ENCODE peak calls at places on chromosomes 2 and 18, in nine cellular contexts. One of them, this sample, is unnamed.

GRCh38 chr2:240809276-240809675 is 10.7 kb downstream of the KIF1A start:
- DNase-seq in neural progenitor cell: no peak
- DNase-seq in naive thymus-derived CD4-positive, alpha-beta T cell: no peak
- DNase-seq in CD8-positive, alpha-beta T cell: no peak
- DNase-seq in brain microvascular endothelial cell: no peak
- DNase-seq in colonic mucosa: no peak
- DNase-seq in A549: no peak
- DNase-seq in pancreas: peak
- DNase-seq in K562: no peak
- DNase-seq in this sample: no peak

GRCh38 chr2:152811916-152812315 is 93.5 kb downstream of the ARL6IP6 start:
- DNase-seq in neural progenitor cell: no peak
- DNase-seq in naive thymus-derived CD4-positive, alpha-beta T cell: no peak
- DNase-seq in CD8-positive, alpha-beta T cell: no peak
- DNase-seq in brain microvascular endothelial cell: no peak
- DNase-seq in colonic mucosa: no peak
- DNase-seq in A549: no peak
- DNase-seq in pancreas: no peak
- DNase-seq in K562: no peak
- DNase-seq in this sample: peak

GRCh38 chr18:12403601-12404506 is 3.9 kb upstream of the PRELID3A start:
- DNase-seq in neural progenitor cell: no peak
- DNase-seq in naive thymus-derived CD4-positive, alpha-beta T cell: no peak
- DNase-seq in CD8-positive, alpha-beta T cell: no peak
- DNase-seq in brain microvascular endothelial cell: peak
- DNase-seq in colonic mucosa: no peak
- DNase-seq in A549: peak
- DNase-seq in pancreas: no peak
- DNase-seq in K562: peak
- DNase-seq in this sample: no peak

GRCh38 chr2:106890611-106891010 is 4.6 kb upstream of the ST6GAL2 start:
- DNase-seq in neural progenitor cell: no peak
- DNase-seq in naive thymus-derived CD4-positive, alpha-beta T cell: no peak
- DNase-seq in CD8-positive, alpha-beta T cell: no peak
- DNase-seq in brain microvascular endothelial cell: no peak
- DNase-seq in colonic mucosa: no peak
- DNase-seq in A549: no peak
- DNase-seq in pancreas: no peak
- DNase-seq in K562: no peak
- DNase-seq in this sample: no peak

GRCh38 chr2:8234757-8235374 is 447.0 kb upstream of the ID2 start:
- DNase-seq in neural progenitor cell: no peak
- DNase-seq in naive thymus-derived CD4-positive, alpha-beta T cell: no peak
- DNase-seq in CD8-positive, alpha-beta T cell: no peak
- DNase-seq in brain microvascular endothelial cell: no peak
- DNase-seq in colonic mucosa: no peak
- DNase-seq in A549: no peak
- DNase-seq in pancreas: no peak
- DNase-seq in K562: no peak
- DNase-seq in this sample: peak

GRCh38 chr2:127659408-127660290 is 13.7 kb downstream of the GPR17 start:
- DNase-seq in neural progenitor cell: no peak
- DNase-seq in naive thymus-derived CD4-positive, alpha-beta T cell: no peak
- DNase-seq in CD8-positive, alpha-beta T cell: no peak
- DNase-seq in brain microvascular endothelial cell: no peak
- DNase-seq in colonic mucosa: no peak
- DNase-seq in A549: no peak
- DNase-seq in pancreas: no peak
- DNase-seq in K562: no peak
- DNase-seq in this sample: peak

GRCh38 chr2:9287400-9288059 is 80.9 kb downstream of the ASAP2 start:
- DNase-seq in neural progenitor cell: no peak
- DNase-seq in naive thymus-derived CD4-positive, alpha-beta T cell: no peak
- DNase-seq in CD8-positive, alpha-beta T cell: no peak
- DNase-seq in brain microvascular endothelial cell: peak
- DNase-seq in colonic mucosa: no peak
- DNase-seq in A549: peak
- DNase-seq in pancreas: no peak
- DNase-seq in K562: no peak
- DNase-seq in this sample: no peak

GRCh38 chr2:179068991-179069643 is 19.2 kb upstream of the CCDC141 start:
- DNase-seq in neural progenitor cell: no peak
- DNase-seq in naive thymus-derived CD4-positive, alpha-beta T cell: no peak
- DNase-seq in CD8-positive, alpha-beta T cell: no peak
- DNase-seq in brain microvascular endothelial cell: no peak
- DNase-seq in colonic mucosa: no peak
- DNase-seq in A549: no peak
- DNase-seq in pancreas: no peak
- DNase-seq in K562: no peak
- DNase-seq in this sample: no peak

GRCh38 chr2:61705625-61706024 is 148.2 kb downstream of the FAM161A start:
- DNase-seq in neural progenitor cell: no peak
- DNase-seq in naive thymus-derived CD4-positive, alpha-beta T cell: no peak
- DNase-seq in CD8-positive, alpha-beta T cell: no peak
- DNase-seq in brain microvascular endothelial cell: no peak
- DNase-seq in colonic mucosa: no peak
- DNase-seq in A549: no peak
- DNase-seq in pancreas: no peak
- DNase-seq in K562: no peak
- DNase-seq in this sample: no peak

GRCh38 chr2:100900156-100900795 is 80.3 kb downstream of the NPAS2 start:
- DNase-seq in neural progenitor cell: no peak
- DNase-seq in naive thymus-derived CD4-positive, alpha-beta T cell: no peak
- DNase-seq in CD8-positive, alpha-beta T cell: no peak
- DNase-seq in brain microvascular endothelial cell: no peak
- DNase-seq in colonic mucosa: no peak
- DNase-seq in A549: no peak
- DNase-seq in pancreas: no peak
- DNase-seq in K562: no peak
- DNase-seq in this sample: no peak

GRCh38 chr2:222052934-222053367 is 245.8 kb downstream of the PAX3 start:
- DNase-seq in neural progenitor cell: peak
- DNase-seq in naive thymus-derived CD4-positive, alpha-beta T cell: no peak
- DNase-seq in CD8-positive, alpha-beta T cell: no peak
- DNase-seq in brain microvascular endothelial cell: no peak
- DNase-seq in colonic mucosa: peak
- DNase-seq in A549: no peak
- DNase-seq in pancreas: no peak
- DNase-seq in K562: no peak
- DNase-seq in this sample: no peak

GRCh38 chr2:179605341-179605740 is 256.1 kb downstream of the ZNF385B start:
- DNase-seq in neural progenitor cell: no peak
- DNase-seq in naive thymus-derived CD4-positive, alpha-beta T cell: no peak
- DNase-seq in CD8-positive, alpha-beta T cell: no peak
- DNase-seq in brain microvascular endothelial cell: no peak
- DNase-seq in colonic mucosa: no peak
- DNase-seq in A549: no peak
- DNase-seq in pancreas: no peak
- DNase-seq in K562: no peak
- DNase-seq in this sample: no peak

GRCh38 chr18:11975721-11976120 is 5.6 kb upstream of the IMPA2 start:
- DNase-seq in neural progenitor cell: no peak
- DNase-seq in naive thymus-derived CD4-positive, alpha-beta T cell: no peak
- DNase-seq in CD8-positive, alpha-beta T cell: no peak
- DNase-seq in brain microvascular endothelial cell: no peak
- DNase-seq in colonic mucosa: no peak
- DNase-seq in A549: no peak
- DNase-seq in pancreas: no peak
- DNase-seq in K562: no peak
- DNase-seq in this sample: no peak

GRCh38 chr18:35040988-35041751 is at the start of gene MAPRE2:
- DNase-seq in neural progenitor cell: peak
- DNase-seq in naive thymus-derived CD4-positive, alpha-beta T cell: peak
- DNase-seq in CD8-positive, alpha-beta T cell: peak
- DNase-seq in brain microvascular endothelial cell: peak
- DNase-seq in colonic mucosa: peak
- DNase-seq in A549: peak
- DNase-seq in pancreas: peak
- DNase-seq in K562: peak
- DNase-seq in this sample: peak

GRCh38 chr18:35042389-35043066 is 1.3 kb downstream of the MAPRE2 start:
- DNase-seq in neural progenitor cell: no peak
- DNase-seq in naive thymus-derived CD4-positive, alpha-beta T cell: no peak
- DNase-seq in CD8-positive, alpha-beta T cell: no peak
- DNase-seq in brain microvascular endothelial cell: no peak
- DNase-seq in colonic mucosa: no peak
- DNase-seq in A549: no peak
- DNase-seq in pancreas: no peak
- DNase-seq in K562: peak
- DNase-seq in this sample: peak

GRCh38 chr18:35041752-35042379 is 653 bp downstream of the MAPRE2 start:
- DNase-seq in neural progenitor cell: peak
- DNase-seq in naive thymus-derived CD4-positive, alpha-beta T cell: no peak
- DNase-seq in CD8-positive, alpha-beta T cell: no peak
- DNase-seq in brain microvascular endothelial cell: no peak
- DNase-seq in colonic mucosa: peak
- DNase-seq in A549: no peak
- DNase-seq in pancreas: no peak
- DNase-seq in K562: no peak
- DNase-seq in this sample: peak

GRCh38 chr18:35045121-35045520 is 3.9 kb downstream of the MAPRE2 start:
- DNase-seq in neural progenitor cell: no peak
- DNase-seq in naive thymus-derived CD4-positive, alpha-beta T cell: no peak
- DNase-seq in CD8-positive, alpha-beta T cell: no peak
- DNase-seq in brain microvascular endothelial cell: no peak
- DNase-seq in colonic mucosa: no peak
- DNase-seq in A549: no peak
- DNase-seq in pancreas: no peak
- DNase-seq in K562: no peak
- DNase-seq in this sample: no peak

GRCh38 chr18:35043207-35043606 is 2.0 kb downstream of the MAPRE2 start:
- DNase-seq in neural progenitor cell: no peak
- DNase-seq in naive thymus-derived CD4-positive, alpha-beta T cell: no peak
- DNase-seq in CD8-positive, alpha-beta T cell: no peak
- DNase-seq in brain microvascular endothelial cell: no peak
- DNase-seq in colonic mucosa: no peak
- DNase-seq in A549: no peak
- DNase-seq in pancreas: no peak
- DNase-seq in K562: no peak
- DNase-seq in this sample: no peak
- H3K4me3 ChIP-seq in neural progenitor cell: peak
- H3K4me3 ChIP-seq in naive thymus-derived CD4-positive, alpha-beta T cell: peak
- H3K4me3 ChIP-seq in CD8-positive, alpha-beta T cell: peak
- H3K4me3 ChIP-seq in brain microvascular endothelial cell: no peak
- H3K4me3 ChIP-seq in colonic mucosa: peak
- H3K4me3 ChIP-seq in A549: no peak
- H3K4me3 ChIP-seq in pancreas: no peak
- H3K4me3 ChIP-seq in K562: peak
- H3K4me3 ChIP-seq in this sample: peak

GRCh38 chr2:37655442-37655841 is 16.0 kb downstream of the CDC42EP3 start:
- DNase-seq in neural progenitor cell: no peak
- DNase-seq in naive thymus-derived CD4-positive, alpha-beta T cell: no peak
- DNase-seq in CD8-positive, alpha-beta T cell: no peak
- DNase-seq in brain microvascular endothelial cell: no peak
- DNase-seq in colonic mucosa: no peak
- DNase-seq in A549: no peak
- DNase-seq in pancreas: no peak
- DNase-seq in K562: no peak
- DNase-seq in this sample: peak

GRCh38 chr2:37657471-37657870 is 14.0 kb downstream of the CDC42EP3 start:
- DNase-seq in neural progenitor cell: no peak
- DNase-seq in naive thymus-derived CD4-positive, alpha-beta T cell: no peak
- DNase-seq in CD8-positive, alpha-beta T cell: no peak
- DNase-seq in brain microvascular endothelial cell: no peak
- DNase-seq in colonic mucosa: no peak
- DNase-seq in A549: no peak
- DNase-seq in pancreas: no peak
- DNase-seq in K562: no peak
- DNase-seq in this sample: no peak

GRCh38 chr2:37654932-37655331 is 16.5 kb downstream of the CDC42EP3 start:
- DNase-seq in neural progenitor cell: peak
- DNase-seq in naive thymus-derived CD4-positive, alpha-beta T cell: no peak
- DNase-seq in CD8-positive, alpha-beta T cell: no peak
- DNase-seq in brain microvascular endothelial cell: no peak
- DNase-seq in colonic mucosa: no peak
- DNase-seq in A549: no peak
- DNase-seq in pancreas: no peak
- DNase-seq in K562: no peak
- DNase-seq in this sample: peak

GRCh38 chr2:37658682-37659081 is 12.8 kb downstream of the CDC42EP3 start:
- DNase-seq in neural progenitor cell: no peak
- DNase-seq in naive thymus-derived CD4-positive, alpha-beta T cell: no peak
- DNase-seq in CD8-positive, alpha-beta T cell: no peak
- DNase-seq in brain microvascular endothelial cell: no peak
- DNase-seq in colonic mucosa: no peak
- DNase-seq in A549: no peak
- DNase-seq in pancreas: no peak
- DNase-seq in K562: no peak
- DNase-seq in this sample: no peak

GRCh38 chr2:37656512-37657423 is 14.7 kb downstream of the CDC42EP3 start:
- DNase-seq in neural progenitor cell: peak
- DNase-seq in naive thymus-derived CD4-positive, alpha-beta T cell: no peak
- DNase-seq in CD8-positive, alpha-beta T cell: no peak
- DNase-seq in brain microvascular endothelial cell: no peak
- DNase-seq in colonic mucosa: no peak
- DNase-seq in A549: no peak
- DNase-seq in pancreas: no peak
- DNase-seq in K562: no peak
- DNase-seq in this sample: peak
- H3K4me3 ChIP-seq in neural progenitor cell: peak
- H3K4me3 ChIP-seq in naive thymus-derived CD4-positive, alpha-beta T cell: no peak
- H3K4me3 ChIP-seq in CD8-positive, alpha-beta T cell: no peak
- H3K4me3 ChIP-seq in brain microvascular endothelial cell: no peak
- H3K4me3 ChIP-seq in colonic mucosa: no peak
- H3K4me3 ChIP-seq in A549: no peak
- H3K4me3 ChIP-seq in pancreas: no peak
- H3K4me3 ChIP-seq in K562: no peak
- H3K4me3 ChIP-seq in this sample: peak

GRCh38 chr2:199463708-199464613 is 6.2 kb upstream of the SATB2 start:
- DNase-seq in neural progenitor cell: peak
- DNase-seq in naive thymus-derived CD4-positive, alpha-beta T cell: no peak
- DNase-seq in CD8-positive, alpha-beta T cell: no peak
- DNase-seq in brain microvascular endothelial cell: no peak
- DNase-seq in colonic mucosa: peak
- DNase-seq in A549: no peak
- DNase-seq in pancreas: peak
- DNase-seq in K562: no peak
- DNase-seq in this sample: no peak
- H3K4me3 ChIP-seq in neural progenitor cell: peak
- H3K4me3 ChIP-seq in naive thymus-derived CD4-positive, alpha-beta T cell: peak
- H3K4me3 ChIP-seq in CD8-positive, alpha-beta T cell: peak
- H3K4me3 ChIP-seq in brain microvascular endothelial cell: peak
- H3K4me3 ChIP-seq in colonic mucosa: peak
- H3K4me3 ChIP-seq in A549: peak
- H3K4me3 ChIP-seq in pancreas: peak
- H3K4me3 ChIP-seq in K562: no peak
- H3K4me3 ChIP-seq in this sample: no peak

DNA sequence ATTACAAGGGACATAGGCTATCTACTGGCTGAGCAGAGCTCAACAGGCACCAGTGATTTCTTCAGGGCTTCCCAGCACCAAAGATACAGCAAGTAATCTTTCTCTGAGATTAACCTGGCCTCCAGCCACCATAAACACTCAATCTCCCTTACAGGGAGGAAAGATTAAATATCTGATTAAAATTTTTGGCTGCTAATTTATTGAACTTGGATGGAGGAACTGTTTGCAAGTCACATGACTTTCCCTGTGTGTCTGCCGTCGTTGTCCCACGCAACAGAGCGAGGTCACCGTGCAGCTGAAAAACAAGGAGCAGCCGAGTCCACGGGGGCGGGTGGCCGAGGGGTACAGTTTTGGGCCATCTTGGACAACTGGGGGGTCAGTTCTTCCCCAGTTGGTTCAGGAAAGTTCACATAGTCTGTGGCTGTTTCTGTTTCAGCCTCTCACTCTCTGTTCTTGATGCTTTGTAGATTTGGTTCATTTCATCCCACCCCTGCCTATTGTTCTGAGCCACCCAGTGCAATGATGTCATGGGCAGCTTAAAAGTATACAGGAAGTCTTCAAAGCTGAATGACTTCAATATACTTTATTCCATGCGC is 186.8 kb upstream of the CTAGE1 start:
- DNase-seq in neural progenitor cell: no peak
- DNase-seq in naive thymus-derived CD4-positive, alpha-beta T cell: no peak
- DNase-seq in CD8-positive, alpha-beta T cell: no peak
- DNase-seq in brain microvascular endothelial cell: peak
- DNase-seq in colonic mucosa: no peak
- DNase-seq in A549: no peak
- DNase-seq in pancreas: peak
- DNase-seq in K562: no peak
- DNase-seq in this sample: no peak
- H3K4me3 ChIP-seq in neural progenitor cell: no peak
- H3K4me3 ChIP-seq in naive thymus-derived CD4-positive, alpha-beta T cell: no peak
- H3K4me3 ChIP-seq in CD8-positive, alpha-beta T cell: no peak
- H3K4me3 ChIP-seq in brain microvascular endothelial cell: no peak
- H3K4me3 ChIP-seq in colonic mucosa: no peak
- H3K4me3 ChIP-seq in A549: no peak
- H3K4me3 ChIP-seq in pancreas: no peak
- H3K4me3 ChIP-seq in K562: no peak
- H3K4me3 ChIP-seq in this sample: no peak

This sample was measured in Karpas-422.